ENCODE peak calls at places on chromosomes 7 and 10, in nine cellular contexts. K is neuronal stem cell, J is mesenchymal stem cell, H is HCT116, F is astrocyte, R is IMR-90, G is endothelial cell of umbilical vein, I is H9, D is fibroblast of lung. P is an unnamed sample.

GRCh38 chr7:113188396-113188795 is 70.0 kb upstream of the SMIM30 start:
- DNase-seq in K (no peak), J (no peak), H (no peak), F (no peak), R (no peak), G (no peak), I (no peak), D (no peak), P (no peak)

GRCh38 chr7:55554055-55554454 is 18.2 kb downstream of the VOPP1 start:
- DNase-seq in K (no peak), J (no peak), H (no peak), F (no peak), R (no peak), G (peak; percentile 44), I (no peak), D (no peak), P (no peak)

GRCh38 chr10:49744924-49745605 is 17.1 kb downstream of the OGDHL start:
- DNase-seq in K (no peak), J (no peak), H (no peak), F (no peak), R (no peak), G (no peak), I (peak; percentile 43), D (no peak), P (no peak)

GRCh38 chr10:34821587-34822585 is 6.8 kb upstream of the PARD3 start:
- DNase-seq in K (no peak), J (no peak), H (no peak), F (no peak), R (peak; percentile 11), G (no peak), I (no peak), D (no peak), P (peak; percentile 27)

GRCh38 chr10:110746254-110746826 is 102.2 kb downstream of the RBM20 start:
- DNase-seq in K (peak; percentile 59), J (peak; percentile 72), H (peak; percentile 63), F (peak; percentile 30), R (peak; percentile 71), G (peak; percentile 81), I (peak; percentile 73), D (peak; percentile 73), P (peak; percentile 71)

GRCh38 chr7:101167645-101168411 is 2.5 kb upstream of the VGF start:
- DNase-seq in K (no peak), J (no peak), H (no peak), F (no peak), R (no peak), G (no peak), I (no peak), D (no peak), P (no peak)

GRCh38 chr7:17490825-17491224 is 192.4 kb downstream of the AHR start:
- DNase-seq in K (no peak), J (no peak), H (no peak), F (no peak), R (no peak), G (no peak), I (no peak), D (no peak), P (no peak)

GRCh38 chr10:76939862-76940495 is 697.6 kb downstream of the KCNMA1 start:
- DNase-seq in K (no peak), J (no peak), H (no peak), F (no peak), R (no peak), G (no peak), I (no peak), D (no peak), P (no peak)

GRCh38 chr10:62613429-62613828 is 191.1 kb upstream of the ADO start:
- DNase-seq in K (no peak), J (peak; percentile 66), H (no peak), F (peak; percentile 65), R (peak; percentile 79), G (no peak), I (no peak), D (peak; percentile 61), P (no peak)
- H3K4me2 ChIP-seq in K (no peak overlapping the region), J (no peak overlapping the region), H (no peak overlapping the region), F (peak overlapping the region; percentile 30), R (no peak overlapping the region), G (no peak overlapping the region), I (no peak overlapping the region), D (no peak overlapping the region), P (no peak overlapping the region)

GRCh38 chr10:103057980-103058568 is 135.0 kb downstream of the NT5C2 start:
- DNase-seq in K (no peak), J (peak; percentile 77), H (no peak), F (no peak), R (peak; percentile 64), G (no peak), I (no peak), D (no peak), P (no peak)
- H3K9ac ChIP-seq in K (no peak overlapping the region), J (no peak overlapping the region), H (no peak overlapping the region), F (no peak overlapping the region), R (no peak overlapping the region), G (no peak overlapping the region), I (no peak overlapping the region), D (no peak overlapping the region), P (no peak overlapping the region)

GRCh38 chr7:32765185-32765584 is 126.4 kb downstream of the KBTBD2 start:
- DNase-seq in K (no peak), J (no peak), H (no peak), F (no peak), R (no peak), G (no peak), I (no peak), D (no peak), P (no peak)

GRCh38 chr7:32761451-32762320 is 129.9 kb downstream of the KBTBD2 start:
- DNase-seq in K (no peak), J (no peak), H (no peak), F (no peak), R (no peak), G (peak; percentile 7), I (peak; percentile 49), D (no peak), P (no peak)

GRCh38 chr7:32762321-32762669 is 129.3 kb downstream of the KBTBD2 start:
- DNase-seq in K (no peak), J (no peak), H (no peak), F (no peak), R (no peak), G (peak; percentile 20), I (no peak), D (no peak), P (no peak)

DNA sequence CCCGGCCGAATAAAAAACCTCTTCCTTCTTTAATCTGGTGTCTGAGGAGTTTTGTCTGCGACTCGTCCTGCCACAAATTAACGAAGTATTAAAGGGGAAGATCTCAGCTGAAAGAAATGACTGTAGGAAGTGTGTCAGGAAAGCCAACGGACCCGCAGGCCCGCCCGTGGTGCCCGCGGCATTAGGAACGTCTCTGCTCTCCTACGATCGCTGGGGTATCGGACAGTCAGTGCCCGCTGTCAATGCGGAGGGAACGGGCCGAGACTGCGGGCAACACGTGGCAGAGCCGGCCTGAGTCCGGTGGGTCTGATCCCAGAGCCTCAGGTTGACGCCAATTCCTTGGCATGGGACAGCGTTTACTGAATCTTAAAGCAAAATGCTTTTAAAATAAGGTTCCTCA is 128.7 kb downstream of the KBTBD2 start:
- DNase-seq in K (no peak), J (no peak), H (no peak), F (no peak), R (no peak), G (no peak), I (peak; percentile 42), D (no peak), P (no peak)
- H3K27ac ChIP-seq in K (no peak overlapping the region), J (no peak overlapping the region), H (no peak overlapping the region), F (no peak overlapping the region), R (no peak overlapping the region), G (no peak overlapping the region), I (no peak overlapping the region), D (no peak overlapping the region), P (no peak overlapping the region)

DNA sequence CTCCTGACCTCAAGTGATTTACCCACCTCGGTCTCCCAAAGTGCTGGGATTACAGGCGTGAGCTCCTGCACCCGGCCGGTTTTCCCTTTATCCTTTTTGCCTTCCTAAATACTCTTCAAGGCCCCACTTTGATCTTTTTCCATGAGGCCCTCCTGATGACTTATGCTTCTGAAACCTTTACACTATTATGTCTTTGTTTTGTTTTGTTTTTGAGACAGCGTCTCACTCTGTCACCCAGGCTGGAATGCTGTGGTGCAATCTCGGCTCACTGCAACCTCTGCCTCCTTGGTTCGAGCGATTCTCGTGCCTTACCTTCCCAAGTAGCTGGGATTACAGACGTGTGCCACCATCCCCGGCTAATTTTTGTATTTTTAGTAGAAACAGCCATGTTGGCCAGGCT is 3.8 kb downstream of the STMP1 start:
- DNase-seq in K (no peak), J (no peak), H (no peak), F (peak; percentile 49), R (peak; percentile 16), G (no peak), I (no peak), D (no peak), P (no peak)
- H3K4me2 ChIP-seq in K (no peak overlapping the region), J (no peak overlapping the region), H (no peak overlapping the region), F (peak overlapping the region; percentile 45), R (no peak overlapping the region), G (no peak overlapping the region), I (no peak overlapping the region), D (no peak overlapping the region), P (no peak overlapping the region)